ENCODE peak calls at places on chromosomes 3 and 15, in nine cellular contexts. V is IMR-90, H is HCT116, K is tibial nerve, X is stomach, S is thyroid gland, J is body of pancreas, I is adrenal gland, U is sigmoid colon. A is an unnamed sample.

GRCh38 chr15:75036269-75036668 is 12.9 kb downstream of the PPCDC start:
- DNase-seq in I (peak; percentile 72), K (no peak), H (peak; percentile 72), J (peak; percentile 37), U (no peak), V (no peak), S (peak; percentile 38), X (peak; percentile 48), A (no peak)

GRCh38 chr3:27914199-27914598 is 192.1 kb upstream of the EOMES start:
- DNase-seq in K (no peak), U (no peak), I (no peak), H (no peak), V (no peak), S (no peak), J (peak; percentile 7), X (no peak), A (no peak)

GRCh38 chr15:93614446-93615104 is 525.6 kb upstream of the RGMA start:
- DNase-seq in U (no peak), K (no peak), H (no peak), I (no peak), V (no peak), J (no peak), S (no peak), X (no peak), A (no peak)

GRCh38 chr15:47196057-47196456 is 521.2 kb upstream of the SEMA6D start:
- DNase-seq in H (peak; percentile 13), K (peak; percentile 35), J (peak; percentile 82), X (peak; percentile 72), U (peak; percentile 89), I (peak; percentile 77), V (peak; percentile 87), S (peak; percentile 88), A (no peak)

GRCh38 chr15:68389041-68389930 is 42.7 kb downstream of the ITGA11 start:
- DNase-seq in H (no peak), X (peak; percentile 9), J (no peak), K (no peak), I (no peak), V (no peak), U (peak; percentile 18), S (no peak), A (no peak)

GRCh38 chr3:194032828-194033435 is 103.0 kb upstream of the HES1 start:
- DNase-seq in V (no peak), K (no peak), J (no peak), H (no peak), I (no peak), U (no peak), X (no peak), S (no peak), A (no peak)

GRCh38 chr15:63991706-63992105 is 54.6 kb downstream of the DAPK2 start:
- DNase-seq in I (peak; percentile 5), U (no peak), V (no peak), X (no peak), J (no peak), S (no peak), K (no peak), H (no peak), A (no peak)

GRCh38 chr3:20417390-20417789 is 231.4 kb upstream of the SGO1 start:
- DNase-seq in V (no peak), U (no peak), S (no peak), I (no peak), X (no peak), J (no peak), H (no peak), K (no peak), A (no peak)

GRCh38 chr15:27706300-27706699 is 392.8 kb downstream of the OCA2 start:
- DNase-seq in X (no peak), S (no peak), K (no peak), J (no peak), H (no peak), U (no peak), I (no peak), V (no peak), A (no peak)

GRCh38 chr3:13698498-13698897 is 149.6 kb downstream of the FBLN2 start:
- DNase-seq in H (no peak), U (no peak), I (no peak), X (no peak), S (no peak), K (no peak), V (no peak), J (no peak), A (no peak)

GRCh38 chr3:188169826-188170455 is 16.0 kb downstream of the LPP start:
- DNase-seq in U (peak; percentile 79), X (no peak), S (no peak), J (no peak), V (no peak), K (peak; percentile 58), I (no peak), H (no peak), A (no peak)

GRCh38 chr3:129184396-129184656 is 630 bp upstream of the CNBP start:
- DNase-seq in X (no peak), S (peak; percentile 15), I (no peak), V (no peak), K (no peak), H (no peak), U (peak; percentile 73), J (peak; percentile 10), A (no peak)

GRCh38 chr15:83015361-83015760 is 3.9 kb upstream of the C15orf40 start:
- DNase-seq in V (no peak), H (no peak), S (no peak), X (no peak), K (no peak), I (no peak), J (no peak), U (no peak), A (no peak)

GRCh38 chr15:83016906-83017305 is 5.5 kb upstream of the C15orf40 start:
- DNase-seq in S (no peak), K (no peak), I (no peak), V (no peak), U (no peak), J (no peak), X (no peak), H (no peak), A (no peak)

GRCh38 chr15:83011271-83012037 is at the start of gene C15orf40:
- DNase-seq in X (peak; percentile 93), U (peak; percentile 95), V (peak; percentile 90), J (peak; percentile 92), I (peak; percentile 90), H (peak; percentile 76), K (peak; percentile 73), S (peak; percentile 92), A (peak; percentile 60)

GRCh38 chr15:83012038-83012490 is 625 bp upstream of the C15orf40 start:
- DNase-seq in U (no peak), J (no peak), H (no peak), X (no peak), I (no peak), S (no peak), K (no peak), V (no peak), A (no peak)

DNA sequence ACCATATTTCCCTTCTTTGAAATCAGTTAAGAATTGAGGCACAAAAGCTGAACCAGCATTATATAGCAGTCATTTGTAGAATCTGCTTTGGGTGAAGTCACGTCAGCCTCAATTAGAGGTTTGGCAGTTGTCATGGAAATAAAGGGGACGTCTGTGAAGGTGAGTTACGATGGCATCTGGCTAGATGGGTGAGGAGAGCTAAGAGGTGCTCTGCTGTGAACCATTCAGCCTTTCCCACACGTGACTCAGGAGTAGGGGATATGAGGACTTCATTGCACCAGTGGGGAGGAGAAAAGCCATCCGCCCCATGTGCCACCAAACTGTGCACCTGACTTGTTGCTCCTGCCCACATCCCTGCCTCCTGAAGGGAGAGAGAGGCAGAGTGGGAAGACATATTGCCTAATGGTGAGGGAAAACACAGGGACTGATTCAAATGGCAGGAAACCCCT is 2.8 kb upstream of the C15orf40 start:
- DNase-seq in H (no peak), V (no peak), S (no peak), U (no peak), I (no peak), J (no peak), X (no peak), K (no peak), A (no peak)
- TF ChIP-seq POLR2A in H (no peak), V (no peak), S (no peak), U (no peak), I (no peak), J (no peak), X (no peak), K (no peak), A (no peak)

DNA sequence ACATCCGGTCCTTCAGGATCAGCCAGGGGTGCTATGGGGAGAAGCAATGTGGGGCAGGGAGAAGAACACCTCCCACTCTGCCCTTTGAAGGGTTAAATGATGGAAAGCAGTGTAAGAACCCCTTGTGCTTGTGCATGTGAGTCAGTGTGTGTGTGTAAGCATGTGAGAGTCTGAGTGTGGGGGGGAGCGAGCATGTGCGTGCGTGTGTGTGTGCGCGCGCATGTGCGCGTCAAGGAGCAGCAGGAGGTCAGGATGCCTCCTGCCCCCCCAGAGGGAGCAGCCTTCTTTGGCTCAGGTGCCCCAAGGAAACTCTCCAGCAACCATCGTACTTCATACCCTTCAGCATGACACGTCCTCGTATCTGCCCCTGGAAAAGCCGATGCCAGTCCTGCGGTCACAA is 30.3 kb downstream of the GALNT15 start:
- DNase-seq in U (no peak), S (no peak), X (no peak), V (no peak), J (no peak), I (no peak), K (no peak), H (no peak), A (no peak)
- H3K27ac ChIP-seq in U (no peak overlapping the region), S (no peak overlapping the region), X (no peak overlapping the region), V (no peak overlapping the region), J (no peak overlapping the region), I (no peak overlapping the region), K (no peak overlapping the region), H (no peak overlapping the region), A (no peak overlapping the region)

GRCh38 chr3:38128303-38128655 is 8.6 kb downstream of the ACAA1 start:
- DNase-seq in S (no peak), H (no peak), I (peak; percentile 4), U (no peak), V (no peak), X (peak; percentile 13), K (no peak), J (no peak), A (no peak)

GRCh38 chr3:38131621-38132369 is 5.1 kb downstream of the ACAA1 start:
- DNase-seq in H (no peak), U (no peak), X (peak; percentile 25), I (peak; percentile 13), S (peak; percentile 20), K (no peak), J (no peak), V (peak; percentile 31), A (no peak)

GRCh38 chr3:38129058-38129457 is 7.9 kb downstream of the ACAA1 start:
- DNase-seq in I (peak; percentile 29), V (no peak), H (no peak), X (peak; percentile 28), K (no peak), J (no peak), U (no peak), S (no peak), A (no peak)

GRCh38 chr3:38130219-38130618 is 6.7 kb downstream of the ACAA1 start:
- DNase-seq in S (no peak), U (no peak), V (no peak), K (no peak), H (no peak), J (no peak), I (no peak), X (no peak), A (no peak)

GRCh38 chr3:38130631-38131065 is 6.3 kb downstream of the ACAA1 start:
- DNase-seq in J (no peak), V (no peak), X (peak; percentile 23), I (no peak), K (no peak), S (no peak), H (no peak), U (no peak), A (no peak)
- TF ChIP-seq POLR2A in J (no peak), V (no peak), X (no peak), I (no peak), K (no peak), S (no peak), H (no peak), U (no peak), A (no peak)

GRCh38 chr3:11385908-11386307 is 113.7 kb downstream of the ATG7 start:
- DNase-seq in H (no peak), V (peak; percentile 89), I (peak; percentile 25), S (no peak), J (peak; percentile 26), U (no peak), K (no peak), X (no peak), A (no peak)
- H3K27ac ChIP-seq in H (no peak overlapping the region), V (no peak overlapping the region), I (peak overlapping the region; percentile 55), S (no peak overlapping the region), J (no peak overlapping the region), U (peak overlapping the region; percentile 72), K (peak overlapping the region; percentile 18), X (peak overlapping the region; percentile 18), A (no peak overlapping the region)

A was measured in esophagus squamous epithelium.